ENCODE peak calls at places on chromosomes 3 and 15, in six cellular contexts. C, M, W, H, N and U are unnamed samples.
A peak's percentile ranks its signal among the peaks of the same experiment; 100 is the strongest.

GRCh38 chr3:112814256-112814655 is 32.4 kb downstream of the CD200R1L start:
- DNase-seq in C (peak; percentile 67), M (no peak), W (peak; percentile 92), H (no peak), N (no peak), U (peak; percentile 58)

GRCh38 chr3:194573680-194574437 is 59.4 kb downstream of the TMEM44 start:
- DNase-seq in C (no peak), M (no peak), W (peak; percentile 72), H (no peak), N (peak; percentile 57), U (peak; percentile 69)

GRCh38 chr3:52293491-52294319 is 6.1 kb downstream of the GLYCTK start:
- DNase-seq in C (no peak), M (no peak), W (no peak), H (no peak), N (no peak), U (no peak)

GRCh38 chr3:71989165-71989564 is 204.2 kb upstream of the PROK2 start:
- DNase-seq in C (peak; percentile 87), M (no peak), W (peak; percentile 85), H (no peak), N (no peak), U (peak; percentile 76)

GRCh38 chr3:15450611-15451467 is 23.4 kb downstream of the EAF1 start:
- DNase-seq in C (no peak), M (no peak), W (no peak), H (no peak), N (peak; percentile 1), U (no peak)

GRCh38 chr3:136913168-136913567 is 44.6 kb upstream of the IL20RB start:
- DNase-seq in C (no peak), M (no peak), W (no peak), H (no peak), N (peak; percentile 39), U (no peak)

GRCh38 chr15:88014492-88014891 is 242.0 kb downstream of the NTRK3 start:
- DNase-seq in C (no peak), M (no peak), W (no peak), H (no peak), N (no peak), U (no peak)

GRCh38 chr3:170862618-170863374 is 7.2 kb downstream of the RPL22L1 start:
- DNase-seq in C (peak; percentile 7), M (no peak), W (peak; percentile 27), H (no peak), N (no peak), U (no peak)

GRCh38 chr3:9352917-9353823 is 9.7 kb upstream of the THUMPD3 start:
- DNase-seq in C (peak; percentile 54), M (peak; percentile 57), W (peak; percentile 79), H (peak; percentile 29), N (peak; percentile 83), U (peak; percentile 67)

GRCh38 chr3:128554100-128554464 is 61.1 kb upstream of the GATA2 start:
- DNase-seq in C (peak; percentile 64), M (no peak), W (peak; percentile 88), H (no peak), N (no peak), U (peak; percentile 68)

GRCh38 chr3:14451844-14452533 is 49.6 kb downstream of the SLC6A6 start:
- DNase-seq in C (peak; percentile 95), M (peak; percentile 90), W (peak; percentile 92), H (peak; percentile 51), N (peak; percentile 90), U (peak; percentile 76)

GRCh38 chr3:18061737-18062136 is 319.3 kb upstream of the TBC1D5 start:
- DNase-seq in C (peak; percentile 23), M (no peak), W (no peak), H (no peak), N (no peak), U (no peak)

GRCh38 chr3:87298111-87298718 is 21.8 kb upstream of the POU1F1 start:
- DNase-seq in C (peak; percentile 44), M (no peak), W (peak; percentile 68), H (no peak), N (no peak), U (peak; percentile 68)

GRCh38 chr3:38834110-38834509 is 18.1 kb upstream of the SCN10A start:
- DNase-seq in C (peak; percentile 85), M (peak; percentile 69), W (peak; percentile 85), H (no peak), N (peak; percentile 37), U (peak; percentile 69)

GRCh38 chr3:70742081-70742480 is 429.6 kb upstream of the MDFIC2 start:
- DNase-seq in C (no peak), M (no peak), W (peak; percentile 29), H (no peak), N (no peak), U (no peak)

GRCh38 chr3:189457201-189457607 is 174.0 kb upstream of the TP63 start:
- DNase-seq in C (peak; percentile 97), M (no peak), W (peak; percentile 8), H (no peak), N (no peak), U (peak; percentile 20)

GRCh38 chr15:85620321-85621044 is 174.2 kb downstream of the KLHL25 start:
- DNase-seq in C (peak; percentile 25), M (peak; percentile 47), W (peak; percentile 74), H (no peak), N (peak; percentile 37), U (peak; percentile 60)

GRCh38 chr3:46898321-46899150 is 21.0 kb downstream of the PTH1R start:
- DNase-seq in C (no peak), M (no peak), W (no peak), H (no peak), N (no peak), U (no peak)